ENCODE peak calls at places on chromosomes 12 and 14, in nine cellular contexts. V is CD4-positive, alpha-beta T cell; J is smooth muscle cell of the brain vasculature; H is H9; C is activated T-helper 1 cell treated with Interleukin-2 at 50 U/mL for 16 hours; B is AML-193; G is GM13977; O is effector memory CD8-positive, alpha-beta T cell; S is tibial artery. R is an unnamed sample.
A peak's percentile ranks its signal among the peaks of the same experiment; 100 is the strongest.

GRCh38 chr12:3828888-3829287 is 44.3 kb downstream of the PARP11 start:
- DNase-seq in V (no peak), J (no peak), H (no peak), C (no peak), B (no peak), G (no peak), O (no peak), S (no peak), R (no peak)

GRCh38 chr12:2783936-2784600 is 10.7 kb upstream of the FKBP4 start:
- DNase-seq in V (peak; percentile 26), J (no peak), H (peak; percentile 88), C (no peak), B (peak; percentile 19), G (peak; percentile 66), O (peak; percentile 51), S (no peak), R (peak; percentile 84)

GRCh38 chr14:32682219-32682618 is 256.5 kb upstream of the NPAS3 start:
- DNase-seq in V (no peak), J (no peak), H (no peak), C (no peak), B (no peak), G (no peak), O (no peak), S (no peak), R (no peak)

GRCh38 chr12:125351788-125352187 is 286.6 kb downstream of the AACS start:
- DNase-seq in V (no peak), J (no peak), H (no peak), C (no peak), B (no peak), G (no peak), O (no peak), S (no peak), R (peak; percentile 52)

GRCh38 chr12:48300774-48301173 is 49.9 kb downstream of the ZNF641 start:
- DNase-seq in V (no peak), J (no peak), H (no peak), C (no peak), B (no peak), G (no peak), O (no peak), S (no peak), R (no peak)

GRCh38 chr12:93237235-93237915 is 140.3 kb upstream of the NUDT4 start:
- DNase-seq in V (no peak), J (no peak), H (no peak), C (no peak), B (no peak), G (no peak), O (no peak), S (peak; percentile 94), R (no peak)

GRCh38 chr14:63893701-63894458 is 41.1 kb downstream of the SYNE2 start:
- DNase-seq in V (no peak), J (peak; percentile 73), H (no peak), C (no peak), B (no peak), G (no peak), O (no peak), S (peak; percentile 89), R (peak; percentile 52)

GRCh38 chr14:105394714-105395537 is 3.4 kb upstream of the TEX22 start:
- DNase-seq in V (no peak), J (no peak), H (no peak), C (no peak), B (no peak), G (no peak), O (no peak), S (no peak), R (no peak)

GRCh38 chr14:51308872-51309271 is 68.8 kb downstream of the TMX1 start:
- DNase-seq in V (no peak), J (no peak), H (no peak), C (no peak), B (no peak), G (no peak), O (no peak), S (no peak), R (no peak)

GRCh38 chr12:44101470-44101869 is 265.6 kb downstream of the TMEM117 start:
- DNase-seq in V (no peak), J (no peak), H (no peak), C (no peak), B (no peak), G (no peak), O (no peak), S (no peak), R (no peak)

GRCh38 chr12:59672273-59672672 is 76.4 kb downstream of the SLC16A7 start:
- DNase-seq in V (no peak), J (no peak), H (no peak), C (no peak), B (no peak), G (no peak), O (no peak), S (no peak), R (peak; percentile 18)

GRCh38 chr12:108386704-108387360 is 47.7 kb upstream of the CMKLR1 start:
- DNase-seq in V (no peak), J (no peak), H (no peak), C (no peak), B (no peak), G (no peak), O (no peak), S (no peak), R (no peak)

GRCh38 chr14:54186821-54187365 is 209.9 kb upstream of the CDKN3 start:
- DNase-seq in V (no peak), J (no peak), H (no peak), C (no peak), B (no peak), G (no peak), O (no peak), S (no peak), R (no peak)

GRCh38 chr14:75068294-75069020 is 984 bp upstream of the ZC2HC1C start:
- DNase-seq in V (no peak), J (no peak), H (no peak), C (no peak), B (no peak), G (no peak), O (no peak), S (no peak), R (peak; percentile 40)

GRCh38 chr12:19485240-19485639 is 45.9 kb downstream of the AEBP2 start:
- DNase-seq in V (no peak), J (no peak), H (no peak), C (no peak), B (no peak), G (no peak), O (no peak), S (no peak), R (no peak)

GRCh38 chr14:34365309-34365915 is 96.6 kb downstream of the SPTSSA start:
- DNase-seq in V (no peak), J (peak; percentile 15), H (no peak), C (no peak), B (no peak), G (no peak), O (no peak), S (no peak), R (peak; percentile 15)

GRCh38 chr12:49825971-49826421 is 2.2 kb downstream of the NCKAP5L start:
- DNase-seq in V (no peak), J (no peak), H (no peak), C (no peak), B (no peak), G (no peak), O (no peak), S (peak; percentile 68), R (no peak)

GRCh38 chr12:59689776-59690175 is 93.9 kb downstream of the SLC16A7 start:
- DNase-seq in V (no peak), J (no peak), H (no peak), C (no peak), B (no peak), G (no peak), O (no peak), S (no peak), R (peak; percentile 7)

GRCh38 chr14:104307627-104308401 is 169.4 kb downstream of the KIF26A start:
- DNase-seq in V (no peak), J (no peak), H (no peak), C (no peak), B (no peak), G (no peak), O (no peak), S (peak; percentile 55), R (no peak)

GRCh38 chr14:72924332-72924731 is 1.9 kb upstream of the DCAF4 start:
- DNase-seq in V (no peak), J (no peak), H (no peak), C (no peak), B (no peak), G (no peak), O (no peak), S (peak; percentile 70), R (no peak)

GRCh38 chr14:103763730-103764488 is 48.3 kb downstream of the ZFYVE21 start:
- DNase-seq in V (no peak), J (no peak), H (no peak), C (no peak), B (no peak), G (peak; percentile 57), O (no peak), S (no peak), R (no peak)

GRCh38 chr14:37939442-37940028 is 268.2 kb upstream of the SSTR1 start:
- DNase-seq in V (no peak), J (no peak), H (no peak), C (no peak), B (no peak), G (no peak), O (no peak), S (no peak), R (no peak)

GRCh38 chr12:83389237-83389996 is 702.7 kb downstream of the TMTC2 start:
- DNase-seq in V (no peak), J (no peak), H (peak; percentile 81), C (no peak), B (no peak), G (no peak), O (no peak), S (no peak), R (peak; percentile 80)

GRCh38 chr14:70789361-70789760 is 20.0 kb downstream of the MAP3K9 start:
- DNase-seq in V (no peak), J (no peak), H (no peak), C (no peak), B (no peak), G (no peak), O (no peak), S (no peak), R (no peak)